ENCODE peak calls at places on chromosomes 7 and 10, in five cellular contexts. F is H1, M is HepG2, N is K562, E is GM12878. J is an unnamed sample.
A peak's percentile ranks its signal among the peaks of the same experiment; 100 is the strongest.

GRCh38 chr7:115346685-115347084 is 424.8 kb downstream of the MDFIC start:
- DNase-seq in F (no peak), M (no peak), N (no peak), E (no peak), J (no peak)

GRCh38 chr7:134678115-134678514 is 31.5 kb downstream of the BPGM start:
- DNase-seq in F (no peak), M (no peak), N (no peak), E (no peak), J (no peak)

GRCh38 chr7:36784991-36785940 is 61.0 kb upstream of the AOAH start:
- DNase-seq in F (no peak), M (no peak), N (no peak), E (peak; percentile 61), J (no peak)

GRCh38 chr7:116809636-116810266 is 52.6 kb upstream of the CAPZA2 start:
- DNase-seq in F (no peak), M (peak; percentile 92), N (peak; percentile 42), E (no peak), J (no peak)

GRCh38 chr10:30433286-30433778 is 652 bp upstream of the MAP3K8 start:
- DNase-seq in F (no peak), M (peak; percentile 77), N (peak; percentile 25), E (no peak), J (peak; percentile 75)

GRCh38 chr7:87671-88070 is 104.7 kb upstream of the FAM20C start:
- DNase-seq in F (no peak), M (no peak), N (no peak), E (no peak), J (no peak)

GRCh38 chr7:55026086-55026790 is 7.4 kb downstream of the EGFR start:
- DNase-seq in F (no peak), M (no peak), N (no peak), E (no peak), J (no peak)

GRCh38 chr7:26348987-26349809 is 57.5 kb downstream of the SNX10 start:
- DNase-seq in F (no peak), M (no peak), N (no peak), E (no peak), J (no peak)

GRCh38 chr7:103735377-103735776 is 254.1 kb downstream of the RELN start:
- DNase-seq in F (no peak), M (peak; percentile 7), N (no peak), E (no peak), J (no peak)

GRCh38 chr7:33757563-33758165 is 147.7 kb upstream of the BMPER start:
- DNase-seq in F (no peak), M (peak; percentile 16), N (peak; percentile 38), E (no peak), J (no peak)

GRCh38 chr10:96306516-96306915 is 2.3 kb downstream of the DNTT start:
- DNase-seq in F (no peak), M (no peak), N (no peak), E (no peak), J (no peak)

GRCh38 chr7:114889646-114890285 is 32.1 kb upstream of the MDFIC start:
- DNase-seq in F (no peak), M (peak; percentile 1), N (no peak), E (no peak), J (no peak)

GRCh38 chr7:38382627-38383026 is 109.2 kb upstream of the TARP start:
- DNase-seq in F (no peak), M (no peak), N (no peak), E (no peak), J (no peak)

GRCh38 chr10:70749756-70750155 is 35.4 kb downstream of the TBATA start:
- DNase-seq in F (no peak), M (no peak), N (no peak), E (no peak), J (no peak)

GRCh38 chr10:110398419-110399162 is 93.9 kb upstream of the SMNDC1 start:
- DNase-seq in F (no peak), M (peak; percentile 68), N (peak; percentile 26), E (no peak), J (no peak)

GRCh38 chr7:72493850-72494661 is 81.9 kb upstream of the CALN1 start:
- DNase-seq in F (peak; percentile 46), M (peak; percentile 35), N (peak; percentile 62), E (peak; percentile 38), J (peak; percentile 83)

GRCh38 chr10:113131611-113132330 is 181.7 kb downstream of the TCF7L2 start:
- DNase-seq in F (no peak), M (peak; percentile 58), N (no peak), E (no peak), J (no peak)

GRCh38 chr7:148501707-148502139 is 88.8 kb upstream of the C7orf33 start:
- DNase-seq in F (peak; percentile 36), M (no peak), N (no peak), E (peak; percentile 69), J (peak; percentile 47)

GRCh38 chr10:69844698-69845097 is 43.0 kb downstream of the COL13A1 start:
- DNase-seq in F (no peak), M (no peak), N (no peak), E (no peak), J (no peak)

GRCh38 chr10:34200355-34200901 is 614.7 kb downstream of the PARD3 start:
- DNase-seq in F (no peak), M (no peak), N (no peak), E (no peak), J (no peak)

GRCh38 chr7:9124320-9124719 is 690.9 kb downstream of the NXPH1 start:
- DNase-seq in F (no peak), M (no peak), N (no peak), E (no peak), J (no peak)

GRCh38 chr7:46741924-46742607 is 821.0 kb upstream of the IGFBP3 start:
- DNase-seq in F (no peak), M (no peak), N (no peak), E (no peak), J (no peak)

DNA sequence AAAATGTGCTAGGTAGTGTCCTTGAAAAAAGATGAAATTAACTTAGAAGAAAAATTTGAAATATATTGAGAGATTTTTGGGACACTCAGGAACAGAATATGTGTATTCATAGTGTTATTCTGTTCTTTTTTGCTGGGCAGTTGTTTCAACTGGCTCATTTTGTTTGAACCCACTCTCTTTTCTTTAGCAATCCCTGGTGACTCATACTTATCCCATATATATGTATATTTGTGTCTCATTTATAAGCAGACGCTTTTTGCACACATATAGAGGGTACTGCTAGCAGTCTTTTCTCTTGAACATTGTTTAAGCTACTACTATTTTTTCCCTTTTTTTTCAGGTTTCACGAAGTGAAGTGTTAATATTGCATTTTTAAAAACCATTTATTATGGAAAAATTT is 1.9 kb downstream of the EXOC6 start:
- DNase-seq in F (no peak), M (no peak), N (no peak), E (no peak), J (no peak)
- TF ChIP-seq ATF2 in F (no peak), M (no peak), N (no peak), E (no peak), J (no peak)

GRCh38 chr10:132448248-132448731 is 51.3 kb downstream of the PWWP2B start:
- DNase-seq in F (no peak), M (no peak), N (peak; percentile 81), E (peak; percentile 30), J (peak; percentile 84)

GRCh38 chr10:132446195-132446581 is 49.2 kb downstream of the PWWP2B start:
- DNase-seq in F (no peak), M (no peak), N (no peak), E (no peak), J (no peak)

GRCh38 chr10:132446661-132447445 is 49.9 kb downstream of the PWWP2B start:
- DNase-seq in F (no peak), M (peak; percentile 83), N (peak; percentile 46), E (peak; percentile 21), J (no peak)

GRCh38 chr10:132449051-132449825 is 52.2 kb downstream of the PWWP2B start:
- DNase-seq in F (no peak), M (no peak), N (peak; percentile 28), E (no peak), J (peak; percentile 76)

GRCh38 chr10:132447446-132448247 is 50.6 kb downstream of the PWWP2B start:
- DNase-seq in F (no peak), M (peak; percentile 39), N (no peak), E (no peak), J (peak; percentile 52)
- TF ChIP-seq ATF2 in F (no peak), M (no peak), N (no peak), E (no peak), J (no peak)

DNA sequence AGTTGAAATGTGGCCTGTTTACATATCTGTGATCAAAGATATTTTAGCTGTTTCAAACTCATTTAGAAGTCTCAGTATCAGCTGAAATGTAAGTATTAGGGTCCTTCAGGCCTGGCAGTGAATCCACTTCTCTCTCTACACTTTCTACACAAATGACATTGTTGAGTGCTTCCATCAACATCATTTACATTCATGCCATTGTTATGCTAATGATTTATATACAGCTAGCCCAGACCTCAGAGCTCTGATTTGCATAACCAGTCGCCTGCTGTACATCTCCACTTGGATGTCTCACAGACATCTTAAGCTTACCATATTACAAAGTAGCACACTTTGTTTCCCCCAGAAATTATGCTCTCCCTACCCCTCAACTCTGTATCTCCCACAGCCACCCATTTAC is 71.6 kb downstream of the GSDME start:
- DNase-seq in F (no peak), M (no peak), N (no peak), E (no peak), J (no peak)
- TF ChIP-seq ATF2 in F (no peak), M (no peak), N (no peak), E (no peak), J (no peak)

GRCh38 chr7:102310414-102310815 is 23.7 kb downstream of the SH2B2 start:
- DNase-seq in F (no peak), M (no peak), N (no peak), E (no peak), J (no peak)

GRCh38 chr7:102304668-102305067 is 18.0 kb downstream of the SH2B2 start:
- DNase-seq in F (no peak), M (no peak), N (no peak), E (no peak), J (no peak)

GRCh38 chr7:102305414-102306268 is 19.0 kb downstream of the SH2B2 start:
- DNase-seq in F (no peak), M (no peak), N (no peak), E (peak; percentile 93), J (no peak)

GRCh38 chr7:102303669-102304422 is 17.2 kb downstream of the SH2B2 start:
- DNase-seq in F (no peak), M (no peak), N (no peak), E (no peak), J (no peak)

GRCh38 chr7:102306916-102307677 is 20.4 kb downstream of the SH2B2 start:
- DNase-seq in F (peak; percentile 47), M (peak; percentile 72), N (no peak), E (peak; percentile 96), J (peak; percentile 62)
- TF ChIP-seq ATF2 in F (no peak), M (no peak), N (no peak), E (peak; percentile 43), J (no peak)

GRCh38 chr7:16189026-16189715 is 232.2 kb downstream of the CRPPA start:
- DNase-seq in F (no peak), M (no peak), N (no peak), E (no peak), J (no peak)
- TF ChIP-seq ATF2 in F (no peak), M (no peak), N (no peak), E (no peak), J (no peak)

GRCh38 chr10:118850418-118851061 is 95.8 kb upstream of the CACUL1 start:
- DNase-seq in F (peak; percentile 46), M (peak; percentile 38), N (peak; percentile 49), E (no peak), J (peak; percentile 89)
- TF ChIP-seq ATF2 in F (no peak), M (no peak), N (no peak), E (no peak), J (no peak)